ENCODE peak calls at places on chromosomes 1 and 21, in six cellular contexts. N is heart left ventricle, A is ovary, K is spleen, C is endothelial cell of umbilical vein, V is uterus. B is an unnamed sample.

GRCh38 chr1:43835141-43836021 is 98.2 kb upstream of the ARTN start:
- DNase-seq in A (no peak), C (peak; percentile 10), N (no peak), K (no peak), V (peak; percentile 39), B (peak; percentile 21)

GRCh38 chr1:95640746-95641145 is 406.7 kb downstream of the RWDD3 start:
- DNase-seq in A (no peak), V (peak; percentile 18), K (no peak), C (peak; percentile 42), N (peak; percentile 29), B (no peak)

GRCh38 chr1:45929257-45929687 is 125.9 kb downstream of the MAST2 start:
- DNase-seq in V (no peak), C (peak; percentile 65), N (no peak), A (no peak), K (no peak), B (no peak)

GRCh38 chr1:206575165-206575893 is 36.9 kb downstream of the EIF2D start:
- DNase-seq in V (no peak), N (peak; percentile 48), K (no peak), C (peak; percentile 91), A (no peak), B (no peak)

GRCh38 chr1:85465791-85466134 is 804 bp upstream of the DDAH1 start:
- DNase-seq in C (peak; percentile 28), V (no peak), K (no peak), A (no peak), N (no peak), B (peak; percentile 91)

GRCh38 chr1:119987689-119988088 is 81.8 kb downstream of the NOTCH2 start:
- DNase-seq in N (no peak), A (no peak), C (no peak), K (no peak), V (no peak), B (no peak)

GRCh38 chr1:94050263-94050662 is 70.7 kb downstream of the ABCA4 start:
- DNase-seq in V (no peak), A (no peak), K (no peak), C (no peak), N (no peak), B (no peak)

GRCh38 chr1:19730793-19731192 is 66.1 kb downstream of the HTR6 start:
- DNase-seq in V (no peak), A (no peak), K (no peak), N (no peak), C (no peak), B (no peak)

GRCh38 chr1:1021010-1021845 is 1.3 kb downstream of the AGRN start:
- DNase-seq in A (peak; percentile 77), C (peak; percentile 46), V (no peak), K (no peak), N (peak; percentile 80), B (no peak)

GRCh38 chr21:36909901-36910561 is 56.4 kb downstream of the HLCS start:
- DNase-seq in A (no peak), K (no peak), N (no peak), V (no peak), C (peak; percentile 86), B (no peak)

GRCh38 chr1:159854693-159855192 is 7.7 kb downstream of the VSIG8 start:
- DNase-seq in K (peak; percentile 95), A (peak; percentile 94), V (peak; percentile 82), N (peak; percentile 92), C (peak; percentile 78), B (peak; percentile 96)
- TF ChIP-seq POLR2A in K (no peak), A (peak; percentile 82), V (peak; percentile 71), N (peak; percentile 87), C (peak; percentile 51), B (peak; percentile 22)

GRCh38 chr1:203465146-203465798 is 10.3 kb upstream of the PRELP start:
- DNase-seq in V (peak; percentile 78), N (no peak), C (no peak), A (no peak), K (no peak), B (no peak)
- H3K4me1 ChIP-seq in V (peaks cover 20% of the 10 kb centered on the region), N (peaks cover 29% of the 10 kb centered on the region), C (no peaks in the 10 kb centered on the region), A (peaks cover 44% of the 10 kb centered on the region), K (no peaks in the 10 kb centered on the region), B (peaks cover 44% of the 10 kb centered on the region)

DNA sequence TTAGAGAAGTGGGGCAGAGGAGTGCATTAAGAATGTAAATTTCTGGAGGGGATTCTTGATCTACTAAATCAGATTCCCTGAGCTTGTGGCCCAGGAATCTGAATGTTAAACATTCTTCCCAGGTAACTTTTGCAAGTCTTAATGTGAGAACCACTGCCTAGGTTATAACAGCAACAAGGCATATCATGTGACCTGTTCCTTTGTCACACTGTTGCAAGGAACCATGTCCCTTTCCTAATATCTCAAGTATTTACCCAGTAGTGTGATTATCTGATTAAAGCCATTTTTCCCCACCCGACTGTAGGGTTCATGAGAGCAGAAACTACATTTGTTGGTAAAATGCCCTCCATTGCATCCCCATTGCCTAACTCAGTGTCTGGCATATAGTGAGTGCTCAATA is 112.9 kb upstream of the ATP1A1 start:
- DNase-seq in N (no peak), K (no peak), V (no peak), A (no peak), C (no peak), B (peak; percentile 8)
- TF ChIP-seq POLR2A in N (no peak), K (no peak), V (no peak), A (no peak), C (no peak), B (no peak)

DNA sequence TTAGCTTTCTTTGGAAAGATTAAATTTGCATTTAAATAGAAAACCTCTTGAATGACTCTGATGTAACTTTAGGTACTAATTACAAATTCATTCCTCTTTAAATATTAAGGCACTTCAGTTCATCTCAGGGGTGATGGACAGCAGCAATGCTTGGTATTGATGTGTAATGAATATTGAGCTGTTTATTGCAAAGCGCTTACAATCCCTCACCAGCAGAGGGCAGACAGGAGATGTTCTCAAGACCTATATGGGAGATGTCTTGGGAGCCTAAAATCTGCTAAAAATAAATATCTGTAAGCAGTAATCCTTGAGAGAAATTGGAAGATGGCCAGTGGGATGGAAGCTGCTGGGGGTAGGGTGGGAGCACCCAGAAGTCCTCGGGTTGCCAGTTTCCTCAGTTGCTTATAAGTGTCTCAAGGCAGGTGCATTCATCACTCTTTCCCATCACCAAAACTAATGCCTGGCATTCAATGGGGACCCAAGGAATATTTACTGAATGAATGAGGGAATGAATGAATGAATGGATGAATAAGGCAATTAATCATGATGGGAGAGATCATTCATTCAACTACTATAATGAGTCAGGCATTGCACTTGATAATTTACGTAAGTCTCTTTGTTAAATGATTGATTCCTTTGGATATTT is 2.3 kb downstream of the KLHDC8A start:
- DNase-seq in V (peak; percentile 71), K (no peak), A (no peak), N (no peak), C (peak; percentile 63), B (no peak)
- H3K4me1 ChIP-seq in V (no peaks in the 10 kb centered on the region), K (peaks cover 12% of the 10 kb centered on the region), A (peaks cover 10% of the 10 kb centered on the region), N (no peaks in the 10 kb centered on the region), C (no peaks in the 10 kb centered on the region), B (peaks cover 12% of the 10 kb centered on the region)

GRCh38 chr1:222250376-222250775 is 297.5 kb downstream of the HHIPL2 start:
- DNase-seq in K (no peak), N (no peak), A (no peak), V (no peak), C (no peak), B (peak; percentile 19)
- TF ChIP-seq POLR2A in K (no peak), N (no peak), A (no peak), V (no peak), C (no peak), B (no peak)

DNA sequence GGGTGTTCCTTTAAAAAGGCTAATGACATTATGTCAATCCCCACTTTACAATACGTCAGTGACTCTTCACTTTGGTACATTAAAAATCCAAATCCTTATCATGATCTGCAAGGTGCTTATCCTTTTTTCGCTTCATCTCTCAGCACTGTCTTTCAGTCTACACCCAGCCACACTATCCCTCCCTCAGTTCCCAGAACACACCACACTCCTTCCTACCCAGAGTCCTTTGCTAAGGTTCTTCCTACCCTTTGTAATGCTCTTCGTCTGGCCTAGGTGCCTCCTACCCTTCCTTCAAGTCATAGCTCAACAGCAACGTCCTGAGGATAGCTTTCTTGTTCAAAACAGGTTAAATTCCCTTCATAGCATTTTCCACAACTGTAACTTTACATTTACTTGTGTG is 152.6 kb downstream of the RERE start:
- DNase-seq in N (no peak), V (no peak), K (no peak), C (no peak), A (no peak), B (no peak)
- H3K4me1 ChIP-seq in N (peaks cover 95% of the 10 kb centered on the region), V (peaks cover 6% of the 10 kb centered on the region), K (peaks cover 96% of the 10 kb centered on the region), C (peaks cover 60% of the 10 kb centered on the region), A (peaks cover 40% of the 10 kb centered on the region), B (peaks cover 95% of the 10 kb centered on the region)

DNA sequence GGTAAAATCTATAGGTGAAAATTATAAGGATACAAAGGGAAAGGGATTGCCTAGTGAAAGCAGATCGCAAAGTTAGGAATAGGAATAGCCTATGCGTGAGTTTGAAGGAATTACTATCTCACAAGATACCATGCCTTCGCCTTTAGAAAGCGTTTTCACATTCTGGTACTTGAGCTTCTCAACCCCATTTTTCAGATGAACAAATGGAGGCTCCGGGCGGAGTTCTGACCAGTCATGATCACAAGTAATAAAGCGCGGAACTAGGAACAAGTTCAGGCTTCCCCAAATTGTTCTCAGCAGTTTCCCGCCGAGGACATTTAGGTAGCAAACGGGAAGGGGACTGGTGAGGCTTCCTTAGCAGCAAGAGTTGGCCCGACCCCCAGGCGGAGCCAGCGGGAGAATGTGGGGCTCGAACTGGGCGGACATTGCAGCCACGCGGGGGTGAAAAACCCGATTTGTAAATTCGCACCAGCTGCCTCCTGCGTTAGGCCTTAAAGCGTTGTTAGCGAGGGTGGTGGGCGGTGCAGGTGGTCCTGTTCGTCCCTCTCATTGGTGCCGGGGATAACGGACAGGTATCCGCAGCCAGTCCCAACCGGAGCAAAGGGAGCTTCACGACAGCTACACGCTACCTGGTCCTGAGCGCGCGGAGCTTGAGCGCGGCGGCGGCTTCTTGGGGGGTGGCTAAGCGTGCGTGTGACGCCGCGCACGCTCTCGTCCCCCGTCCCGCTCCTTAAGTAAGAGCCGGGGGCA is 15.4 kb downstream of the SEMA6C start:
- DNase-seq in N (peak; percentile 87), A (peak; percentile 95), C (peak; percentile 81), V (peak; percentile 95), K (peak; percentile 89), B (no peak)
- TF ChIP-seq POLR2A in N (peak; percentile 35), A (peak; percentile 53), C (peak; percentile 35), V (peak; percentile 34), K (no peak), B (no peak)

B was measured in esophagus muscularis mucosa.